ENCODE peak calls at places on chromosome 16, in six cellular contexts. One of them, this sample, is unnamed.

GRCh38 chr16:81261049-81261648 is 22.7 kb downstream of the BCO1 start:
- DNase-seq in H9: peak
- DNase-seq in neuronal stem cell: no peak
- DNase-seq in mesendoderm: peak
- DNase-seq in IMR-90: no peak
- DNase-seq in H1: peak
- DNase-seq in this sample: no peak

GRCh38 chr16:710500-711075 is 4.3 kb upstream of the METRN start:
- DNase-seq in neuronal stem cell: no peak
- DNase-seq in IMR-90: no peak
- DNase-seq in mesendoderm: no peak
- DNase-seq in H9: no peak
- DNase-seq in H1: no peak
- DNase-seq in this sample: no peak

GRCh38 chr16:11677451-11677951 is 9.2 kb downstream of the SNN start:
- DNase-seq in H1: no peak
- DNase-seq in H9: no peak
- DNase-seq in neuronal stem cell: no peak
- DNase-seq in IMR-90: peak
- DNase-seq in mesendoderm: no peak
- DNase-seq in this sample: peak

GRCh38 chr16:56348168-56349085 is 76.9 kb downstream of the AMFR start:
- DNase-seq in IMR-90: peak
- DNase-seq in neuronal stem cell: no peak
- DNase-seq in H9: no peak
- DNase-seq in mesendoderm: no peak
- DNase-seq in H1: no peak
- DNase-seq in this sample: no peak

GRCh38 chr16:88892065-88892464 is 25.6 kb upstream of the PABPN1L start:
- DNase-seq in mesendoderm: no peak
- DNase-seq in neuronal stem cell: no peak
- DNase-seq in H9: no peak
- DNase-seq in H1: no peak
- DNase-seq in IMR-90: no peak
- DNase-seq in this sample: no peak

GRCh38 chr16:57601801-57602478 is 26.5 kb upstream of the ADGRG1 start:
- DNase-seq in neuronal stem cell: no peak
- DNase-seq in IMR-90: no peak
- DNase-seq in H1: no peak
- DNase-seq in mesendoderm: no peak
- DNase-seq in H9: no peak
- DNase-seq in this sample: no peak

GRCh38 chr16:57479422-57480126 is 6.7 kb downstream of the DOK4 start:
- DNase-seq in H9: peak
- DNase-seq in IMR-90: peak
- DNase-seq in mesendoderm: peak
- DNase-seq in H1: peak
- DNase-seq in neuronal stem cell: no peak
- DNase-seq in this sample: peak

GRCh38 chr16:84795338-84796053 is 24.3 kb upstream of the CRISPLD2 start:
- DNase-seq in H9: no peak
- DNase-seq in neuronal stem cell: no peak
- DNase-seq in mesendoderm: peak
- DNase-seq in IMR-90: peak
- DNase-seq in H1: no peak
- DNase-seq in this sample: peak

GRCh38 chr16:79677799-79678525 is 77.4 kb upstream of the MAF start:
- DNase-seq in H9: no peak
- DNase-seq in IMR-90: no peak
- DNase-seq in neuronal stem cell: no peak
- DNase-seq in H1: no peak
- DNase-seq in mesendoderm: no peak
- DNase-seq in this sample: peak

GRCh38 chr16:56245197-56245596 is 53.9 kb downstream of the GNAO1 start:
- DNase-seq in IMR-90: peak
- DNase-seq in H9: no peak
- DNase-seq in mesendoderm: peak
- DNase-seq in H1: no peak
- DNase-seq in neuronal stem cell: no peak
- DNase-seq in this sample: peak

GRCh38 chr16:11621920-11622651 is 35.4 kb upstream of the LITAF start:
- DNase-seq in neuronal stem cell: no peak
- DNase-seq in H1: no peak
- DNase-seq in H9: no peak
- DNase-seq in mesendoderm: no peak
- DNase-seq in IMR-90: no peak
- DNase-seq in this sample: no peak

GRCh38 chr16:18803569-18804462 is 2.5 kb upstream of the ARL6IP1 start:
- DNase-seq in H1: no peak
- DNase-seq in IMR-90: peak
- DNase-seq in mesendoderm: no peak
- DNase-seq in neuronal stem cell: no peak
- DNase-seq in H9: no peak
- DNase-seq in this sample: peak

GRCh38 chr16:1610071-1610840 is 1.6 kb downstream of the IFT140 start:
- DNase-seq in IMR-90: peak
- DNase-seq in H9: peak
- DNase-seq in H1: peak
- DNase-seq in neuronal stem cell: peak
- DNase-seq in mesendoderm: peak
- DNase-seq in this sample: peak

GRCh38 chr16:89093602-89094251 is at the start of gene ACSF3:
- DNase-seq in neuronal stem cell: peak
- DNase-seq in H9: no peak
- DNase-seq in mesendoderm: peak
- DNase-seq in H1: peak
- DNase-seq in IMR-90: peak
- DNase-seq in this sample: peak

GRCh38 chr16:86037999-86038922 is 139.3 kb downstream of the IRF8 start:
- DNase-seq in neuronal stem cell: no peak
- DNase-seq in H1: no peak
- DNase-seq in IMR-90: no peak
- DNase-seq in mesendoderm: no peak
- DNase-seq in H9: no peak
- DNase-seq in this sample: no peak

GRCh38 chr16:80707686-80708085 is 96.7 kb downstream of the CDYL2 start:
- DNase-seq in IMR-90: no peak
- DNase-seq in mesendoderm: no peak
- DNase-seq in H9: no peak
- DNase-seq in neuronal stem cell: no peak
- DNase-seq in H1: no peak
- DNase-seq in this sample: no peak

GRCh38 chr16:350203-350602 is 2.3 kb downstream of the AXIN1 start:
- DNase-seq in H9: no peak
- DNase-seq in neuronal stem cell: no peak
- DNase-seq in H1: no peak
- DNase-seq in IMR-90: no peak
- DNase-seq in mesendoderm: no peak
- DNase-seq in this sample: no peak

GRCh38 chr16:56982695-56983094 is 6.7 kb upstream of the NLRC5 start:
- DNase-seq in H1: no peak
- DNase-seq in mesendoderm: no peak
- DNase-seq in H9: no peak
- DNase-seq in neuronal stem cell: no peak
- DNase-seq in IMR-90: no peak
- DNase-seq in this sample: no peak

GRCh38 chr16:23962001-23962400 is 126.2 kb downstream of the PRKCB start:
- DNase-seq in H9: no peak
- DNase-seq in IMR-90: no peak
- DNase-seq in neuronal stem cell: no peak
- DNase-seq in H1: peak
- DNase-seq in mesendoderm: no peak
- DNase-seq in this sample: no peak

GRCh38 chr16:31135535-31136286 is at the start of gene PRSS8:
- DNase-seq in H9: peak
- DNase-seq in H1: peak
- DNase-seq in mesendoderm: peak
- DNase-seq in IMR-90: no peak
- DNase-seq in neuronal stem cell: no peak
- DNase-seq in this sample: no peak

GRCh38 chr16:4637501-4638166 is 13.0 kb downstream of the MGRN1 start:
- DNase-seq in H9: no peak
- DNase-seq in neuronal stem cell: no peak
- DNase-seq in IMR-90: no peak
- DNase-seq in H1: no peak
- DNase-seq in mesendoderm: no peak
- DNase-seq in this sample: no peak

GRCh38 chr16:4631444-4631843 is 6.8 kb downstream of the MGRN1 start:
- DNase-seq in IMR-90: no peak
- DNase-seq in neuronal stem cell: no peak
- DNase-seq in mesendoderm: no peak
- DNase-seq in H9: no peak
- DNase-seq in H1: no peak
- DNase-seq in this sample: peak

GRCh38 chr16:4633910-4634635 is 9.4 kb downstream of the MGRN1 start:
- DNase-seq in neuronal stem cell: no peak
- DNase-seq in IMR-90: no peak
- DNase-seq in mesendoderm: no peak
- DNase-seq in H9: no peak
- DNase-seq in H1: no peak
- DNase-seq in this sample: no peak

GRCh38 chr16:4636196-4636595 is 11.6 kb downstream of the MGRN1 start:
- DNase-seq in IMR-90: no peak
- DNase-seq in neuronal stem cell: no peak
- DNase-seq in H1: no peak
- DNase-seq in H9: no peak
- DNase-seq in mesendoderm: no peak
- DNase-seq in this sample: no peak

GRCh38 chr16:4634768-4635167 is 10.1 kb downstream of the MGRN1 start:
- DNase-seq in neuronal stem cell: no peak
- DNase-seq in IMR-90: no peak
- DNase-seq in H1: no peak
- DNase-seq in mesendoderm: no peak
- DNase-seq in H9: no peak
- DNase-seq in this sample: no peak
- H3K4ac ChIP-seq in neuronal stem cell: no peak
- H3K4ac ChIP-seq in IMR-90: no peak
- H3K4ac ChIP-seq in H1: no peak
- H3K4ac ChIP-seq in mesendoderm: no peak
- H3K4ac ChIP-seq in H9: no peak
- H3K4ac ChIP-seq in this sample: no peak

GRCh38 chr16:72903176-72903575 is 144.8 kb downstream of the ZFHX3 start:
- DNase-seq in neuronal stem cell: no peak
- DNase-seq in IMR-90: no peak
- DNase-seq in H1: no peak
- DNase-seq in mesendoderm: no peak
- DNase-seq in H9: no peak
- DNase-seq in this sample: no peak
- H4K8ac ChIP-seq in neuronal stem cell: no peak
- H4K8ac ChIP-seq in IMR-90: no peak
- H4K8ac ChIP-seq in H1: no peak
- H4K8ac ChIP-seq in mesendoderm: no peak
- H4K8ac ChIP-seq in H9: no peak
- H4K8ac ChIP-seq in this sample: no peak

GRCh38 chr16:3864562-3864961 is 16.0 kb downstream of the CREBBP start:
- DNase-seq in H9: no peak
- DNase-seq in IMR-90: no peak
- DNase-seq in H1: no peak
- DNase-seq in mesendoderm: no peak
- DNase-seq in neuronal stem cell: no peak
- DNase-seq in this sample: no peak

GRCh38 chr16:3863587-3863986 is 16.9 kb downstream of the CREBBP start:
- DNase-seq in IMR-90: no peak
- DNase-seq in neuronal stem cell: no peak
- DNase-seq in mesendoderm: no peak
- DNase-seq in H1: no peak
- DNase-seq in H9: no peak
- DNase-seq in this sample: no peak

GRCh38 chr16:3858809-3859208 is 21.7 kb downstream of the CREBBP start:
- DNase-seq in H1: no peak
- DNase-seq in mesendoderm: no peak
- DNase-seq in neuronal stem cell: no peak
- DNase-seq in H9: no peak
- DNase-seq in IMR-90: no peak
- DNase-seq in this sample: no peak

GRCh38 chr16:3859875-3860274 is 20.6 kb downstream of the CREBBP start:
- DNase-seq in mesendoderm: no peak
- DNase-seq in H1: no peak
- DNase-seq in neuronal stem cell: no peak
- DNase-seq in IMR-90: no peak
- DNase-seq in H9: no peak
- DNase-seq in this sample: no peak

DNA sequence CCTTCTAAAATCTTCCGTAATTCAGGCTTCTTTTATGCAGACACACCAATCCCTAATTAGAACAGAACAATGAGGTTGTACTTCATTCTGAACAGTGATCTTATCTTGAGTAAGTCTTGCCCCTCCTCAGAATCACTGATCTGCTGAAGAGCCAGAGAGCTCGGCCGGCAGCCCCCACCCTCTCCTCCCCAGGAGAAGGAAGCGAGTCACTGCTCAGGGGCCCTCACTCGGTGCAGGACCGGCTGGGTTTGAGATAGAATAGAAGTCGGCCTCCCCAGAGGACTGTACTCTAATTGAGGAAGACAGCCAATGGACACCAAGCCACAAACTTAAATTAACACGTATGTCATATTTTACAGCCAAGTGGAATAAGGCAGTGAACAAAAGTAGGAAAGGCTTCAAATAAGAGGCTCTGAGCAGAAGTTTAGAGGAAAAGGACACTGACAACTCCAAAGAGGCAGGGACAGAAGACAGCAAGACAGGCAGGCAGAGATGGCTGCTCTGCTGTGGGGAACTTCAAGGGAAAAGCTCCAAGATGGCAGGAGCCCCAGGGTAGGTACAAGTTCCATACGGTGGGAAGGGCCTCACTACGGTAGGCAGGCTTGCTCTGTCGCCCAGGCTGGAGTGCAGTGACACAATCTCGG is 18.6 kb downstream of the CREBBP start:
- DNase-seq in IMR-90: peak
- DNase-seq in H9: no peak
- DNase-seq in mesendoderm: peak
- DNase-seq in H1: no peak
- DNase-seq in neuronal stem cell: no peak
- DNase-seq in this sample: peak
- H3K4ac ChIP-seq in IMR-90: no peak
- H3K4ac ChIP-seq in H9: no peak
- H3K4ac ChIP-seq in mesendoderm: no peak
- H3K4ac ChIP-seq in H1: no peak
- H3K4ac ChIP-seq in neuronal stem cell: no peak
- H3K4ac ChIP-seq in this sample: peak

GRCh38 chr16:20318006-20318405 is 9.3 kb downstream of the GP2 start:
- DNase-seq in mesendoderm: no peak
- DNase-seq in H9: no peak
- DNase-seq in H1: no peak
- DNase-seq in IMR-90: no peak
- DNase-seq in neuronal stem cell: no peak
- DNase-seq in this sample: no peak
- H4K8ac ChIP-seq in mesendoderm: no peak
- H4K8ac ChIP-seq in H9: no peak
- H4K8ac ChIP-seq in H1: no peak
- H4K8ac ChIP-seq in IMR-90: no peak
- H4K8ac ChIP-seq in neuronal stem cell: no peak
- H4K8ac ChIP-seq in this sample: no peak